ENCODE peak calls at places on chromosomes 7 and 10, in four cellular contexts. M is SK-N-SH, L is K562, I is HepG2. B is an unnamed sample.

GRCh38 chr7:930975-931758 is 23.3 kb downstream of the ADAP1 start:
- DNase-seq in M (no peak), L (no peak), I (no peak), B (no peak)

GRCh38 chr7:43906327-43907010 is at the start of gene URGCP:
- DNase-seq in M (peak; percentile 96), L (peak; percentile 63), I (no peak), B (peak; percentile 86)

GRCh38 chr7:36083626-36084380 is 69.3 kb upstream of the EEPD1 start:
- DNase-seq in M (no peak), L (no peak), I (no peak), B (no peak)

GRCh38 chr7:157757776-157758467 is 421.1 kb downstream of the DNAJB6 start:
- DNase-seq in M (no peak), L (no peak), I (no peak), B (no peak)

GRCh38 chr10:70866424-70866823 is 21.9 kb downstream of the PCBD1 start:
- DNase-seq in M (no peak), L (no peak), I (no peak), B (no peak)

GRCh38 chr7:93402944-93403343 is 170.8 kb downstream of the VPS50 start:
- DNase-seq in M (no peak), L (no peak), I (no peak), B (no peak)

GRCh38 chr7:71783779-71784178 is 628.4 kb downstream of the CALN1 start:
- DNase-seq in M (no peak), L (no peak), I (no peak), B (no peak)

GRCh38 chr10:55630491-55631056 is 730.5 kb downstream of the ZWINT start:
- DNase-seq in M (peak; percentile 44), L (no peak), I (no peak), B (no peak)

GRCh38 chr7:107390921-107391320 is 78.9 kb upstream of the GPR22 start:
- DNase-seq in M (no peak), L (no peak), I (peak; percentile 6), B (no peak)

GRCh38 chr10:24238527-24239247 is 29.7 kb downstream of the KIAA1217 start:
- DNase-seq in M (no peak), L (no peak), I (no peak), B (no peak)

GRCh38 chr7:41940760-41941343 is 238.0 kb upstream of the INHBA start:
- DNase-seq in M (peak; percentile 73), L (peak; percentile 73), I (peak; percentile 69), B (peak; percentile 33)

GRCh38 chr10:73366381-73367298 is 8.0 kb upstream of the CFAP70 start:
- DNase-seq in M (no peak), L (peak; percentile 85), I (no peak), B (no peak)

GRCh38 chr7:39847227-39847626 is 102.8 kb upstream of the CDK13 start:
- DNase-seq in M (no peak), L (no peak), I (no peak), B (no peak)

GRCh38 chr10:24691113-24691512 is 32.6 kb downstream of the ARHGAP21 start:
- DNase-seq in M (no peak), L (no peak), I (no peak), B (no peak)

GRCh38 chr7:101754432-101755159 is 62.8 kb upstream of the CUX1 start:
- DNase-seq in M (peak; percentile 80), L (no peak), I (no peak), B (no peak)

GRCh38 chr7:20260219-20260618 is 43.0 kb upstream of the MACC1 start:
- DNase-seq in M (no peak), L (no peak), I (no peak), B (no peak)

GRCh38 chr10:117656385-117657367 is 114.1 kb downstream of the EMX2 start:
- DNase-seq in M (no peak), L (no peak), I (no peak), B (peak; percentile 21)

GRCh38 chr10:47381427-47382379 is 2.4 kb downstream of the ZNF488 start:
- DNase-seq in M (peak; percentile 7), L (no peak), I (no peak), B (no peak)

GRCh38 chr7:54712777-54713176 is 46.2 kb downstream of the SEC61G start:
- DNase-seq in M (no peak), L (no peak), I (no peak), B (no peak)

GRCh38 chr10:30594077-30594476 is 35.5 kb downstream of the LYZL2 start:
- DNase-seq in M (no peak), L (peak; percentile 24), I (no peak), B (no peak)

GRCh38 chr7:27219821-27220220 is 19.9 kb upstream of the HOXA13 start:
- DNase-seq in M (no peak), L (no peak), I (no peak), B (no peak)

GRCh38 chr10:31490858-31491504 is 172.0 kb downstream of the ZEB1 start:
- DNase-seq in M (no peak), L (peak; percentile 31), I (peak; percentile 32), B (no peak)

GRCh38 chr10:93198401-93199175 is 124.9 kb downstream of the CYP26A1 start:
- DNase-seq in M (no peak), L (no peak), I (no peak), B (no peak)

GRCh38 chr10:69494626-69495558 is 43.6 kb downstream of the TSPAN15 start:
- DNase-seq in M (no peak), L (no peak), I (no peak), B (no peak)

GRCh38 chr7:106484562-106484961 is 176.4 kb downstream of the CCDC71L start:
- DNase-seq in M (no peak), L (no peak), I (no peak), B (no peak)

GRCh38 chr10:127368937-127369336 is 172.5 kb upstream of the INSYN2A start:
- DNase-seq in M (no peak), L (no peak), I (no peak), B (no peak)

GRCh38 chr10:29710128-29710527 is 75.4 kb upstream of the SVIL start:
- DNase-seq in M (no peak), L (no peak), I (no peak), B (no peak)

GRCh38 chr10:33126118-33126517 is 168.1 kb upstream of the ITGB1 start:
- DNase-seq in M (no peak), L (peak; percentile 9), I (no peak), B (no peak)

GRCh38 chr10:116630020-116630419 is 9.3 kb downstream of the PNLIPRP2 start:
- DNase-seq in M (no peak), L (no peak), I (no peak), B (no peak)

GRCh38 chr10:50993817-50994251 is 80.5 kb upstream of the PRKG1 start:
- DNase-seq in M (no peak), L (no peak), I (no peak), B (no peak)

GRCh38 chr7:64559206-64559605 is 3.7 kb downstream of the ZNF680 start:
- DNase-seq in M (no peak), L (peak; percentile 51), I (no peak), B (no peak)

GRCh38 chr7:86963599-86964230 is 95.7 kb downstream of the ELAPOR2 start:
- DNase-seq in M (no peak), L (no peak), I (no peak), B (no peak)

GRCh38 chr10:72308320-72308987 is 34.7 kb downstream of the DDIT4 start:
- DNase-seq in M (peak; percentile 78), L (peak; percentile 96), I (peak; percentile 64), B (no peak)

GRCh38 chr7:74307738-74308505 is 18.7 kb downstream of the CLIP2 start:
- DNase-seq in M (peak; percentile 28), L (no peak), I (no peak), B (no peak)

GRCh38 chr10:58473966-58474365 is 38.7 kb upstream of the BICC1 start:
- DNase-seq in M (no peak), L (no peak), I (no peak), B (no peak)

GRCh38 chr10:52351911-52352310 is 37.8 kb downstream of the DKK1 start:
- DNase-seq in M (no peak), L (no peak), I (no peak), B (no peak)

GRCh38 chr7:153543232-153543631 is 509.0 kb upstream of the DPP6 start:
- DNase-seq in M (no peak), L (no peak), I (no peak), B (no peak)

GRCh38 chr7:121156825-121157224 is 168.3 kb downstream of the CPED1 start:
- DNase-seq in M (no peak), L (no peak), I (no peak), B (no peak)
- TF ChIP-seq POLR2AphosphoS5 in M (no peak), L (no peak), I (no peak), B (no peak)

DNA sequence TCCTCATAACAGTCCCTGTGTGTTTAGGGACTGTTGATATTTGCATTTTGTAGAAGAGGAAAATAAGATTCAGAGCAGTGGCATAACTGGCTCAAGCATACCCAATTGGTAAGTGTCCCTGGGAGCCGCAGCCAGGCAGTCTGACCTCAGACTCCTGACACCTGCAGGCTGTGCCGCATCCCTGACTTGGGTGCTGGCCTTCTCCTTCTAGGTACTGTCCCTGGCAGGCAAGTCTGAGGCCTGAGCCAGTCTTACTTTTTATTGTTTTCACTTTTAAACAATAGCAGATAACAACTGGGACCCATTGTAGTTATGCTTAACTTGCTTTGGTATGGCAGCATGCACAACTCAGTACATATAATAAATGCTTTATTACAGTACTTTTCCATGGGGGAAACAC is 717.0 kb downstream of the KCNMA1 start:
- DNase-seq in M (no peak), L (no peak), I (no peak), B (no peak)
- TF ChIP-seq TAF1 in M (no peak), L (no peak), I (no peak), B (no peak)

DNA sequence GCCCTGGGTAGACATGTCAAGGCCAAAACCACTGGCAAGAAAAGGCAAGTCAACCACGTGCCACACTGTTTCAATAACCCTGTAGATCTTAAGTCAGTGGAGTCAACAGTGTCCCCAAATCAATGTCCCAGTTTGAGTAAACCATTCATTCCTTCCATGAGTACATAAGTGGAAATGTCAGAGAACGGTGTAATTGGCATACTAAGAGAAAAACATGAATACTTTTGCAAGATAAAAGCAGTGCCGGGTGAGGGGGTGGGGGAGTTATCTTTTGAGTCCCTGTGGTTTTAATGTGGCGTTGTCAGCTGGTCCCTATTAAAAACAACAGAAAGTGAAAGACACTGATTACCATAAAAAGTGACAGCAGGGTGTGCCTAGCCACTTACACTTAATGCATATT is 37.8 kb downstream of the RSU1 start:
- DNase-seq in M (no peak), L (no peak), I (no peak), B (no peak)
- TF ChIP-seq POLR2AphosphoS5 in M (no peak), L (no peak), I (no peak), B (no peak)

GRCh38 chr7:125201002-125201401 is 271.4 kb upstream of the POT1 start:
- DNase-seq in M (no peak), L (no peak), I (no peak), B (no peak)

DNA sequence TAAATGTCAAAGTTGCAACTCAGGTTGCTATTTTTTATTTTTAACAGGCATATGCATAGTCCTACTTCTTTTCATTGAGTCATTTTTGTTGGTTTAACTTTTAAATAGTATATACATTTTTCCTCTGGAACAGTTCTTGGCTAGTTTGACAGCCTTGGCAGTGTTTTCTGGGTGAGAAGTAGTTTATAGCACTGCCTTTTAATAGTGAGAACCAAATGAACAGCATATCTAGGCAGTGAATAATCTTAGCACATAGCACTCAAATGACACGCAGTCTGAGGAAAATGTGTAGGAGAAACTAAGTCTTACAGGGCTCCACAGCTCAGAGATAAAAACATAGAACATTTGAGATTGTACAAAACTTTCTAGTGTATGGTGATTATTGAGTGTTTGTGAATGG is 265.5 kb upstream of the POT1 start:
- DNase-seq in M (no peak), L (no peak), I (no peak), B (no peak)
- TF ChIP-seq TAF1 in M (no peak), L (no peak), I (no peak), B (no peak)